ENCODE peak calls at places on chromosomes 3 and 15, in seven cellular contexts. O is DND-41, W is endothelial cell of umbilical vein, R is mammary epithelial cell, V is neuronal stem cell, N is IMR-90, S is PC-3. P is an unnamed sample.

GRCh38 chr3:194598771-194599557 is 34.3 kb downstream of the TMEM44 start:
- DNase-seq in V (no peak), W (no peak), R (no peak), O (no peak), N (peak), S (no peak), P (peak)

GRCh38 chr3:52480768-52481715 is 14.1 kb upstream of the STAB1 start:
- DNase-seq in S (no peak), N (no peak), V (no peak), R (no peak), O (no peak), W (no peak), P (no peak)

GRCh38 chr15:38398134-38398533 is 55.8 kb upstream of the FAM98B start:
- DNase-seq in W (peak), S (peak), R (peak), N (peak), V (no peak), O (no peak), P (peak)

GRCh38 chr15:78055923-78056713 is 21.4 kb downstream of the TBC1D2B start:
- DNase-seq in R (peak), O (no peak), S (peak), V (no peak), W (no peak), N (no peak), P (peak)

GRCh38 chr3:7285502-7285901 is 424.6 kb downstream of the GRM7 start:
- DNase-seq in N (no peak), W (peak), V (no peak), S (no peak), R (peak), O (no peak), P (no peak)

GRCh38 chr3:179658584-179658983 is 5.7 kb downstream of the USP13 start:
- DNase-seq in V (no peak), N (no peak), W (no peak), R (no peak), O (no peak), S (no peak), P (no peak)

GRCh38 chr3:175208316-175208715 is 349.2 kb downstream of the NAALADL2 start:
- DNase-seq in O (no peak), W (no peak), R (no peak), V (no peak), N (peak), S (no peak), P (peak)

GRCh38 chr3:43759297-43759782 is 68.6 kb downstream of the ABHD5 start:
- DNase-seq in S (peak), R (peak), V (no peak), O (no peak), N (peak), W (peak), P (peak)

GRCh38 chr15:43795997-43796396 is 3.9 kb downstream of the SERF2 start:
- DNase-seq in O (no peak), N (no peak), V (no peak), W (no peak), R (no peak), S (no peak), P (no peak)

GRCh38 chr15:24823473-24823872 is 131.3 kb upstream of the SNRPN start:
- DNase-seq in N (no peak), R (no peak), O (no peak), S (peak), V (peak), W (peak), P (no peak)

GRCh38 chr3:79016587-79017380 is 751.0 kb downstream of the ROBO1 start:
- DNase-seq in S (peak), R (peak), N (peak), O (no peak), W (no peak), V (no peak), P (peak)

GRCh38 chr3:48634661-48635221 is 520 bp downstream of the SLC26A6 start:
- DNase-seq in V (peak), S (peak), O (peak), W (peak), N (peak), R (peak), P (peak)

GRCh38 chr15:101058735-101059134 is 139.6 kb downstream of the LRRK1 start:
- DNase-seq in W (no peak), S (no peak), O (no peak), V (no peak), R (no peak), N (no peak), P (no peak)

GRCh38 chr3:158672293-158673176 is at the start of gene LXN:
- DNase-seq in O (peak), N (peak), V (peak), S (peak), R (peak), W (peak), P (peak)

GRCh38 chr15:88472225-88472624 is 4.7 kb downstream of the MRPS11 start:
- DNase-seq in R (no peak), N (no peak), S (no peak), O (no peak), V (no peak), W (no peak), P (no peak)

GRCh38 chr3:114121996-114122709 is 56.7 kb downstream of the DRD3 start:
- DNase-seq in N (peak), O (no peak), R (peak), V (no peak), W (peak), S (peak), P (peak)

GRCh38 chr3:71127052-71127451 is 456.5 kb downstream of the FOXP1 start:
- DNase-seq in V (no peak), W (no peak), N (no peak), S (no peak), O (no peak), R (no peak), P (no peak)
- H3K4me2 ChIP-seq in V (no peak), W (peak), N (peak), S (no peak), O (peak), R (peak), P (peak)

GRCh38 chr15:96339662-96340347 is 9.3 kb downstream of the NR2F2 start:
- DNase-seq in W (peak), R (no peak), S (peak), O (no peak), N (no peak), V (no peak), P (peak)
- H3K4me3 ChIP-seq in W (peak), R (peak), S (peak), O (no peak), N (peak), V (no peak), P (peak)

DNA sequence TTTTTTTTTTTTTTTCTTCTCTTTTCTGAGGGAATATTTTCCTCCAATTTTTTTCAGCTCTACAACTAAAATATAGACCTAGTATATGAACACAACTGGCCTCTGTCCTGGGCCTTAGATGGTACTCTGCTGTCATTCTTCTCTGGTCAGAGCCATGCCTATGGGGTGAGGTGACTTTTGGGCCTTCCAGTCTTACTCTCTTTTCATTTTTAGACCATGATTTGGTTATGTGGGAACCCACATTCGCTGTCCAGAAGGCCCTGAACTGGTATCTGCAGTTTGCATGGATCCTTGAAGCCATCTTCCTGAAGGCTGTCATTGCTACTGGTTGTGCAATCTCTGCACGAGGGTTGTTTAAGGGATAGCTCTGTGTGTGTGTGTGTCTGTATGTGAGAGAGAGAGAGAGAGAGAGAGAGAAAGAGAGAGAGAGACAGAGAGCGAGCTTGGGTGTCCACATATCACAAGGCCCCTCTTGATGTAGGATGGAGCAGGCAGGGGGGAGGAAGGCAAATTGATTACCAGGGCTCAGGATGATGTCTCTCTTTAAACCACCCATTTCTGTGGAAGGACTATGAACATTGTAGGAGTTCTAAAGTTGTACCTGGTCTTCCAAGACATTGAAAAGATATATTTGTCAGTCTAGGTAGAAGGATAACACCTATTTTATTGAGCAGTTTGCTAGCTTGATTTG is 6.9 kb downstream of the TGFBR2 start:
- DNase-seq in O (no peak), S (no peak), V (no peak), W (no peak), N (no peak), R (no peak), P (no peak)
- H3K9ac ChIP-seq in O (peak), S (no peak), V (no peak), W (no peak), N (no peak), R (no peak), P (no peak)

DNA sequence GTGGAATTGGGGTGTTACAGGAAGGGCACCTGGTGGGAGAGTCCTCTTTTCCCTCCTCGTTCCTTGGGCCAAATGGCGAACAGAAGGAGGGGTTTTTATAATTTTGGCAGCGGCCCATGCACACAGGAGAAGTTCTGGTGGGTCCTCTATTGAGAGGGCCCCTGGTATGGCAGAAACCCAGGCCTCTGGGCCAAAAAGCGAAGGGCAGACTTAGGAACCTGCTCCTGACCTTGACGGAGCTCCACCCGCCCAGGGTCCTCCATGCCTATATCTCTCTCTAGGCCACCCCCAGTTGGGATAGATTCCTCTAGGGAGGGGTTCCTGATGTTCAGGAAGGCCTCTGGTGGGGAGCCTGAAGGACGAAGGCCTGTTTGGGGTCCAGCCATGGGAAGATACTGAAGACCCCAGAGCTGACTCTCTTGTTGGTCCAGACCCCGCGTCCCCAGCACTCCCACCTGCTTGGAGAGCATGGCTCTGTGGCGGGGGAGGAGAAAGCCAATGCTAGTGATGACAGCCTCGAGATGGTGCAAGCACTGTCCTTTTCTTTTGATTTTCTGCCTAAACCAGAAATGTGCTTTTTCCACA is 104.2 kb downstream of the CORO2B start:
- DNase-seq in W (no peak), O (no peak), V (no peak), N (no peak), S (no peak), R (no peak), P (no peak)
- H3K4me2 ChIP-seq in W (no peak), O (no peak), V (no peak), N (no peak), S (no peak), R (no peak), P (no peak)

DNA sequence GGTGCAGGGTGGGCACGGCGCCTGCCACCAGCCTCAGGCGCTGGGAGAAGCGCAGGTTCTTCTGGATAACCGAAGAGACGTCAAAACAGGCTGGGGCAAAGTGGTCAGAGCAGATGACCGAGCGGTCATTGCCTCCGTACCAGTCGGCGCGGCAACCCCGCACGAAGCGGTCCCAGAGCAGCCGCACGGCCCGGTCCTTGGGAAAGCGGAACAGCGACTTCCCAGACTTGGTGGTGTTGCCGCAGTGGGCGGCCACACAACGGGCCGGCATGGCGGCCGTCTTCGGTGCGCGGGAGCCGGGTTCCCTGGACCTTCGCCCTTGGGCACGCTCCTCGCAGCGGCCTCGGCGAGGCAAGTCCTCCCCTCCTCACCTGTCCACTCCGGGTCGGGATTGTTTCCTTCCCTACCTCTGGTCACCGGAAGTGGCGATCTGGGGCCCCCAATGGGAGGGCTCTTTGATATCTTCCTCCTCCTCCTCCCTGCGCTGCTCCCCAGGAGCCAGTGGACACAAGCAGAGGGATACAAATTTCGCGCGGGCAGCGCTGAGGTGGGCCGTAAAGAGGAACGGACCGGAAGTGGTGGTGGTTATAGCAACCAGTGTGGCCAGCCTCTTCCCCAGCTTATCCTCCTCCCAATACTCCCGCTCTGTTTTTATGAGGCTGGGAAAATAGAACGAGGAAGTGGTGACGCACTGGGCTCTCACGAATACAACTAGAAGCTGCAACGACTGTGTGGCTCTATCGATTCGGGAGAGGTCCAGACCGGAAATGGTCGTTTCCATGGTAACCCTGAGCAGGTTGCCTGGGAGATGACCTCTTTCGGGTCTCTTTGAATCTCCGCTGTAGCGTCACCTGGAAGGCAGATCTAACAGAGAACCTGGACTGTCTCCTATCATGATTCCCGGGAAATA is at the start of the genes LRRC49 and THAP10:
- DNase-seq in R (peak), W (peak), N (peak), S (peak), V (peak), O (no peak), P (peak)
- H3K4me3 ChIP-seq in R (peak), W (peak), N (peak), S (peak), V (peak), O (no peak), P (peak)

GRCh38 chr3:195794708-195795107 is 17.0 kb downstream of the MUC4 start:
- DNase-seq in R (no peak), O (no peak), V (no peak), N (no peak), S (no peak), W (no peak), P (peak)

GRCh38 chr3:195790891-195791290 is 20.8 kb downstream of the MUC4 start:
- DNase-seq in V (no peak), W (no peak), R (no peak), S (no peak), N (no peak), O (no peak), P (no peak)

DNA sequence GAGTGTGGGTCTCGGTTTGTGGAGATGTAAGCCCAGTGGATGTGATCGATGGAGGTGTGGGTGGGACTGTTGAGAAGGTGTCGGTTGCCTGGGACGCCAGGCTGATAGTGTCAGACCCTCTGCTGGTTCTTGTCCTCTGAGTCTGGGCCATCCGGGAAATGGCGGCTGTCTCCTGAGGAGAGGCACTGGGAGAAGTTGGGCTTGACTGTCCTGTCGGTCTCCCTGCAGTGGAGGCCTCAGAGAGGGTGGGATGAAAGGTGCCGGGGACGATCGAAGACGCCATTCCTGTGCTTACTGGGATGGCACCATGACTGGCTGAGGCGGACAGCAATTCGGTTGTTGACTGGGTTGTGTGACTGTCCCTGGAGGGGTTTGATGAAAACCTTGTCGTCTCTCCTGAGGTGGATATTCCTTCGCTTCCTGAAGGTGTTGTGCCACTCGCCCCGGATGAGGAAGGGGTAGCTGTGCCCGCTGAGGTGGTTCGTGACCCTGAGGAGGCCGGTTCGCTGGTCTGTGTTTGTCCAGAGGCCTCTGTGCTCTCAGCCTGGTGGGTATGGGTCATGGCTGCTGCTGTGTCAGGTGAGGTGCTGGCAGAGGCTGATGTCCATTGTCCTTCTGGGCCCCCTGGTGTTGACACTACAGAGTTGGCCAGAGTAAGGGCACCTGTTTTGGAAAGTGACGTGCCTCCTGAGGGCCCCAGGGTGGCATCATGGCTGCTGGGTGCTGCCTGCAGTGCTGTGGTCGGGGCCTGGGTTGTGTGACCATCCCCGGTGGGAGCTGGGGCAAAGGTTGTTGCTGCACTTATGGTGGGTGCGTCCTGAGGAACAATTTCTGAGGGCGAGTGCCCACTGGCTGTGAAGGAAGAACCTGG is 22.8 kb downstream of the MUC4 start:
- DNase-seq in O (no peak), N (no peak), S (no peak), R (no peak), W (no peak), V (no peak), P (no peak)
- H3K9ac ChIP-seq in O (no peak), N (no peak), S (no peak), R (no peak), W (no peak), V (peak), P (no peak)

DNA sequence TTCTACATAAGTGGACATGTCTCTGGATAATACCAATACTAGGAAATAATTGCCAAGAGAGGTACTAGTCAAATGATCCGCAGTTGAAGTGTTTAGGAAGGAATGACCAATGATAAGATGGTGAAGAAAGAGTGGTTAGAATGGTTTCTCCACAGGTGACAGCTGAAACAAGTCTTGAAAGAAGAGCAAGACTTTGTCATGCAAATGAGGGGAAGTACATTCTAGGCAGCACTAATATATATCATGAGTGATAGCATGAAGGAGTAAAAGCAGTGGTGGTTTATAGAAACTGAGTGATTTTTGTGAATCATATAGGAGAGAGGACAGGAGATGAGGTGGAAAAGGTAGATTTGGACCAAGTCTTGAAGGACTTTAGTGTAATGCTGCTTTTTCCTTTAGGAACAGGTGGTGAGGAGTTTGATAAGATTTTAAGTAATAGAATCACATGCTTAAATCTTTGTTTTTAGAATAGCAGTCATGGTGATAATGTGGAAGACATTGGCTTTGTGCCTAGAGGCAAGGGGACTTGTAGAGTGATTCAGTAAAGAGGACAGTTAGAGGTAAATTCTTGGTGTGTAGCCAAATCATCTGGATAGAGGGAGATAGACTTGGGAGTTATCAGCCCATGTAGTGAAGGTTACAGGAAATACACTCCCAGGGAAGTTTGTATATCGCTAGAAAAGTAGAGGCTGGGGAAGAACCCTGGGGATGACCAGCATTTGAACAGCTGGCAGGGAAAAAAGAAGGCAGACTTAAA is 31.9 kb downstream of the SLMAP start:
- DNase-seq in N (peak), R (peak), W (peak), S (peak), V (no peak), O (no peak), P (no peak)
- H3K4me2 ChIP-seq in N (no peak), R (no peak), W (peak), S (no peak), V (no peak), O (no peak), P (no peak)

P was measured in GM23248.